ENCODE peak calls at places on chromosomes 7 and 10, in four cellular contexts. I, E, S and L are unnamed samples.

GRCh38 chr10:16965740-16966447 is 148.7 kb upstream of the RSU1 start:
- DNase-seq in S (peak; percentile 99), I (no peak), E (no peak), L (peak; percentile 92)

GRCh38 chr10:72329290-72330058 is 25.2 kb downstream of the DNAJB12 start:
- DNase-seq in I (no peak), S (no peak), E (no peak), L (no peak)

GRCh38 chr7:64802699-64803098 is 8.5 kb downstream of the ZNF138 start:
- DNase-seq in S (no peak), E (no peak), I (no peak), L (no peak)

GRCh38 chr10:10293431-10293830 is 724.2 kb upstream of the CELF2 start:
- DNase-seq in I (no peak), E (no peak), S (no peak), L (no peak)

GRCh38 chr7:115805458-115805857 is 225.1 kb downstream of the TFEC start:
- DNase-seq in I (no peak), E (no peak), S (peak; percentile 8), L (no peak)

GRCh38 chr7:50687575-50688261 is 95.0 kb downstream of the GRB10 start:
- DNase-seq in E (no peak), I (no peak), S (peak; percentile 46), L (no peak)

GRCh38 chr7:27193335-27194001 is 6.4 kb downstream of the HOXA13 start:
- DNase-seq in E (no peak), I (no peak), S (no peak), L (no peak)

GRCh38 chr10:78301481-78301880 is 267.8 kb downstream of the RPS24 start:
- DNase-seq in E (no peak), S (no peak), I (no peak), L (no peak)

GRCh38 chr7:156962897-156963296 is 13.4 kb downstream of the NOM1 start:
- DNase-seq in E (no peak), S (no peak), I (no peak), L (no peak)

DNA sequence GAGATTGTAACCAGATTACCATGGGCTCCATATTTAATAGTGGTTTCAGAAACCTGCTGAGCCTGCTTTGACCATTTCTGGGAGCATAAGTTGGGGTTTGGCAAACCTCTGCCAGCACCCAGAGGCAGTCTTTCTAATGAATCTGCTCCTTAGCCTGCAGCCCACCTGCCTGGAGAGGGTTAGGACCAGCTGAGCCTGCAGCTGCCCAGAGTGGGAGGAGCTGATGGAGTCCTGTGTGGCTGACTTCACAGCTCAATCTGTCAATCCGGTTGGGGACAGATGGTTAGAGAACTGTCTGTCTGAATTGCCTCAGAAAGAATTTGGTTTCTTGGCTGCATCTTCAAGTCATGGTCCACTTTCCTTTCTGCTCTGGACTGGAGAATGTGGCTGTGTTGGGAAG is 444.6 kb downstream of the NRG3 start:
- DNase-seq in E (no peak), I (no peak), S (no peak), L (no peak)
- TF ChIP-seq CTCF in E (no peak), I (no peak), S (no peak), L (no peak)

GRCh38 chr10:131569851-131570715 is 258.6 kb upstream of the TCERG1L start:
- DNase-seq in I (no peak), S (no peak), E (no peak), L (no peak)
- TF ChIP-seq CTCF in I (no peak), S (no peak), E (no peak), L (no peak)

GRCh38 chr10:127919418-127920191 is 12.7 kb downstream of the PTPRE start:
- DNase-seq in E (no peak), S (peak; percentile 37), I (no peak), L (peak; percentile 63)

GRCh38 chr10:127915324-127915723 is 8.4 kb downstream of the PTPRE start:
- DNase-seq in I (no peak), E (no peak), S (no peak), L (no peak)

GRCh38 chr10:127918570-127918969 is 11.7 kb downstream of the PTPRE start:
- DNase-seq in I (no peak), E (no peak), S (no peak), L (no peak)

GRCh38 chr10:127913368-127913759 is 6.5 kb downstream of the PTPRE start:
- DNase-seq in E (no peak), I (no peak), S (no peak), L (no peak)

DNA sequence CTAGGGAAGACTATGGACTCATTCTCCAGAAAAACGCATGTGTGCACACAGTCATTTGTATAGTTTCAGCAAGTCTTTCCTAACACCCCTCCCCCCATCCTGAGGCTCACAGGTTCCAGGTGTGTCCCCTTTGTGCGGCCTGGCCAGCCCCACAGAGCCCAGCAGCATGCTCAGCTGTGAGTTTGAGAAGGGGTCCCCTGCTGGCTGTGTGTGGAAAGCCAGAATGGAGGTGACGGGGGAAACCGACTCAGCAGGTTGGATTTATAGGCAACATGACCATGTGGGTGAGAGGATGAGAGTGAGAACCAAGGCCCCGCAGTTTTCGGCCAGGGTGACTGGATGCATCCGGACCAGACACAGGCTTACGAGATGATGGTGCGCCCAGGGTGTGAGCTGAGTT is 9.9 kb downstream of the PTPRE start:
- DNase-seq in E (no peak), I (no peak), S (no peak), L (no peak)
- TF ChIP-seq CTCF in E (no peak), I (no peak), S (no peak), L (no peak)

GRCh38 chr10:1069680-1070079 is 13.5 kb downstream of the WDR37 start:
- DNase-seq in S (no peak), E (no peak), I (no peak), L (no peak)
- TF ChIP-seq CTCF in S (no peak), E (no peak), I (no peak), L (no peak)

DNA sequence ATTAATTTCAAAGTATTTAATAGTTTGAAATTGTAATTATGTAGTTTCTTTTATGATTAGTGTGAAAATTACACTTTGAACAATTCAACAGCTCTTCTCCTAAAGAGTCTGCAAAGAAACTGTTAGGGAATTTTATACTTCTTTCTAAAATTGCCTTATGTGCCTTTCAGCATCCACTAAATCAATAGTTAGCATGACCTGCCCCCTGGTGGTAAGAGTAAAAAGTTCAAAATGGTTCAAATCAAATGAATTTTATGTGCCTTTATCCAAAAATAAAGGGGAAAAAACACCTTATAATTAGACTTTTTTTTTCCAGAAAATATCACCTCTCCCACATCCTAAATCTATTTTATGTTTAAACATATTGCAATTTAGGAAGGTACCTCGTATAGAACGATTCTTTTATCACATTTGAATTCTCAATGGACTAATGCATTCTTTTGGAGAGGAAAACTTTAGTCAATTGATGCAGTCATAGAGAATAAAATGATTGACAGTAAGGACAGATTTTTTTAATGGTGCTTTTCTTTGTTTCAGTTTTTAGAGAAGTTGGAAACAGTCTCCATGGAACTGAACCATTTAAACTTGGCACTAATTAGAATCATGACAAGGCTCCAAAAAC is 163.7 kb downstream of the SEMA3D start:
- DNase-seq in S (peak; percentile 58), I (no peak), E (peak; percentile 31), L (peak; percentile 29)
- TF ChIP-seq CTCF in S (peak; percentile 78), I (peak; percentile 69), E (peak; percentile 93), L (peak; percentile 25)

GRCh38 chr10:90964781-90965462 is 44.0 kb upstream of the ANKRD1 start:
- DNase-seq in I (no peak), S (no peak), E (no peak), L (no peak)
- TF ChIP-seq CTCF in I (no peak), S (no peak), E (no peak), L (no peak)

DNA sequence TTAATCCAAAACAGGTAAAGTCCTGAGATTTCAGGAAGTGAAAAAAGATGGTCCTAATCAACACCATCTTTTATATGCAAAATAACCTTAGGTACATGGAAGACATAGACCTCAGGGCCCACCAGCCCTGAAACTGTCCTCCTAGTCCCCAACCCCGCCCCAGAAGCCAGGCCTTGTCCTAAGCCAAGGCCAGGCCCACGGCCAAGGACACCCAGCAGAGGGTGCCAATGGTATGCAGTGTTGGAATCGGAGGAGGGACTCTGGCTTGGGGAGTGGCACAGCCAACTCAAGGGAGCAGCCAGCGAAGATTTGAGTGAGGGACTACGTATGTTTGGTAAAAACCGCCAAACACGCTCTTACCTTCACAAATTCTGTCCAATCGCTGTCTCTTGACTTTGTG is 96.7 kb downstream of the ZRANB1 start:
- DNase-seq in I (no peak), E (no peak), S (no peak), L (no peak)
- TF ChIP-seq CTCF in I (no peak), E (no peak), S (peak; percentile 11), L (no peak)

GRCh38 chr10:3045471-3046209 is 21.7 kb upstream of the PFKP start:
- DNase-seq in E (no peak), S (peak; percentile 85), I (no peak), L (no peak)
- TF ChIP-seq CTCF in E (no peak), S (peak; percentile 42), I (no peak), L (peak; percentile 18)

GRCh38 chr10:27252267-27253000 is 11.8 kb upstream of the ACBD5 start:
- DNase-seq in E (peak; percentile 86), S (peak; percentile 27), I (peak; percentile 81), L (no peak)
- TF ChIP-seq CTCF in E (peak; percentile 90), S (no peak), I (peak; percentile 84), L (peak; percentile 26)

GRCh38 chr7:142654398-142654797 is 94.9 kb upstream of the PRSS1 start:
- DNase-seq in S (no peak), E (peak; percentile 27), I (no peak), L (no peak)
- TF ChIP-seq CTCF in S (no peak), E (peak; percentile 33), I (no peak), L (peak; percentile 7)